ENCODE peak calls at places on chromosome 17, in seven cellular contexts. Y is iPS DF 19.7; R is cardiac muscle cell; X is left cardiac atrium; V is stimulated activated CD4-positive, alpha-beta T cell treated with anti-CD3 and anti-CD28 coated beads, Interleukin-12 subunit alpha, Interleukin-12 subunit beta, amount 100 ng/mL, for 4 hours; N is midbrain; J is heart right ventricle. S is an unnamed sample.
A peak's percentile ranks its signal among the peaks of the same experiment; 100 is the strongest.

GRCh38 chr17:57913576-57914273 is 41.5 kb downstream of the CUEDC1 start:
- DNase-seq in N (no peak), J (no peak), R (peak; percentile 23), X (peak; percentile 55), Y (no peak), V (no peak), S (peak; percentile 13)

GRCh38 chr17:40564883-40565744 is at the start of gene CCR7:
- DNase-seq in R (no peak), N (no peak), J (no peak), Y (no peak), V (peak; percentile 73), X (peak; percentile 20), S (no peak)

GRCh38 chr17:67629963-67630320 is 87.8 kb upstream of the NOL11 start:
- DNase-seq in R (peak; percentile 75), N (peak; percentile 13), X (no peak), J (no peak), V (no peak), Y (no peak), S (no peak)

GRCh38 chr17:80678621-80679020 is 134.0 kb downstream of the RPTOR start:
- DNase-seq in N (peak; percentile 45), Y (no peak), X (no peak), J (no peak), V (peak; percentile 23), R (peak; percentile 56), S (no peak)

GRCh38 chr17:67035131-67036083 is 8.9 kb upstream of the CACNG1 start:
- DNase-seq in V (no peak), R (no peak), N (no peak), J (no peak), X (no peak), Y (no peak), S (no peak)

GRCh38 chr17:72126575-72127486 is 6.0 kb downstream of the SOX9 start:
- DNase-seq in V (no peak), X (no peak), Y (no peak), R (peak; percentile 71), N (peak; percentile 39), J (peak; percentile 25), S (no peak)

GRCh38 chr17:39663688-39664580 is 1.2 kb upstream of the TCAP start:
- DNase-seq in V (no peak), Y (no peak), N (no peak), J (no peak), R (peak; percentile 27), X (peak; percentile 46), S (no peak)

GRCh38 chr17:36592316-36592710 is 634 bp downstream of the DHRS11 start:
- DNase-seq in V (no peak), N (no peak), J (no peak), X (no peak), R (peak; percentile 15), Y (no peak), S (no peak)

GRCh38 chr17:49528966-49529365 is 33.9 kb downstream of the NGFR start:
- DNase-seq in V (no peak), Y (no peak), N (no peak), J (no peak), X (peak; percentile 6), R (no peak), S (no peak)

GRCh38 chr17:40555296-40556190 is 9.7 kb downstream of the CCR7 start:
- DNase-seq in R (no peak), V (no peak), J (no peak), X (peak; percentile 22), Y (no peak), N (no peak), S (no peak)

GRCh38 chr17:80109713-80110446 is 8.5 kb downstream of the GAA start:
- DNase-seq in V (no peak), N (no peak), R (no peak), J (no peak), X (no peak), Y (no peak), S (no peak)

GRCh38 chr17:78383725-78384471 is 5.4 kb downstream of the PGS1 start:
- DNase-seq in Y (no peak), V (peak; percentile 57), R (peak; percentile 98), X (peak; percentile 90), N (no peak), J (peak; percentile 75), S (no peak)

GRCh38 chr17:48051706-48052486 is 3.7 kb downstream of the NFE2L1 start:
- DNase-seq in V (no peak), N (no peak), R (peak; percentile 99), J (peak; percentile 92), Y (no peak), X (peak; percentile 79), S (no peak)

GRCh38 chr17:75485688-75486087 is 29.3 kb downstream of the TMEM94 start:
- DNase-seq in X (peak; percentile 40), J (no peak), N (no peak), R (no peak), Y (no peak), V (no peak), S (no peak)